ENCODE peak calls at places on chromosome 16, in four cellular contexts. D is Peyer's patch, Y is cardiac septum, P is sciatic nerve. Q is an unnamed sample.

GRCh38 chr16:1538804-1539520 is 5.5 kb downstream of the TMEM204 start:
- DNase-seq in D (no peak), Y (no peak), P (no peak), Q (no peak)

GRCh38 chr16:8859913-8860881 is 8.6 kb downstream of the CARHSP1 start:
- DNase-seq in P (no peak), D (no peak), Y (no peak), Q (peak; percentile 93)

GRCh38 chr16:1333149-1333812 is at the start of gene BAIAP3:
- DNase-seq in P (no peak), D (peak; percentile 62), Y (no peak), Q (no peak)

GRCh38 chr16:20765732-20766131 is 1.9 kb downstream of the ACSM3 start:
- DNase-seq in D (no peak), P (no peak), Y (no peak), Q (no peak)

GRCh38 chr16:31010539-31010938 is at the start of gene STX1B:
- DNase-seq in D (peak; percentile 21), P (no peak), Y (no peak), Q (no peak)

GRCh38 chr16:4746991-4747574 is 12.7 kb downstream of the DNAAF8 start:
- DNase-seq in D (no peak), Y (no peak), P (no peak), Q (no peak)

GRCh38 chr16:27387724-27388123 is 14.2 kb upstream of the IL21R start:
- DNase-seq in P (no peak), D (no peak), Y (no peak), Q (no peak)

GRCh38 chr16:89670496-89671431 is 13.1 kb downstream of the SPATA33 start:
- DNase-seq in Y (no peak), P (no peak), D (no peak), Q (no peak)

GRCh38 chr16:80027007-80027965 is 426.7 kb upstream of the MAF start:
- DNase-seq in D (peak; percentile 22), P (peak; percentile 59), Y (peak; percentile 80), Q (peak; percentile 80)

GRCh38 chr16:57062329-57062728 is 30.1 kb upstream of the CPNE2 start:
- DNase-seq in Y (no peak), P (no peak), D (no peak), Q (no peak)

GRCh38 chr16:2584742-2585650 is 47.2 kb downstream of the PDPK1 start:
- DNase-seq in Y (no peak), D (no peak), P (peak; percentile 71), Q (peak; percentile 78)

GRCh38 chr16:29710227-29711219 is 31.5 kb downstream of the QPRT start:
- DNase-seq in D (no peak), P (no peak), Y (no peak), Q (no peak)

GRCh38 chr16:68009157-68009735 is 6.5 kb downstream of the DPEP2NB start:
- DNase-seq in P (no peak), Y (no peak), D (no peak), Q (no peak)

GRCh38 chr16:68031951-68032350 is 8.9 kb downstream of the DUS2 start:
- DNase-seq in P (no peak), Y (no peak), D (no peak), Q (peak; percentile 2)

GRCh38 chr16:85663891-85664321 is 24.8 kb downstream of the GINS2 start:
- DNase-seq in Y (no peak), P (no peak), D (no peak), Q (peak; percentile 88)

GRCh38 chr16:88077328-88078108 is 126.3 kb downstream of the BANP start:
- DNase-seq in D (no peak), P (no peak), Y (no peak), Q (peak; percentile 48)

GRCh38 chr16:73047536-73048291 is at the start of gene ZFHX3:
- DNase-seq in P (peak; percentile 84), Y (no peak), D (peak; percentile 49), Q (peak; percentile 90)

GRCh38 chr16:4608704-4608980 is 6.0 kb downstream of the UBALD1 start:
- DNase-seq in P (no peak), D (no peak), Y (no peak), Q (no peak)

GRCh38 chr16:88606146-88606757 is 32.1 kb upstream of the IL17C start:
- DNase-seq in P (no peak), Y (no peak), D (no peak), Q (no peak)

GRCh38 chr16:47599512-47599911 is 138.4 kb downstream of the PHKB start:
- DNase-seq in D (no peak), Y (no peak), P (no peak), Q (no peak)

GRCh38 chr16:22075776-22076175 is 16.6 kb upstream of the VWA3A start:
- DNase-seq in Y (no peak), D (no peak), P (no peak), Q (no peak)

GRCh38 chr16:29994613-29995329 is 646 bp downstream of the HIRIP3 start:
- DNase-seq in D (peak; percentile 73), Y (no peak), P (peak; percentile 77), Q (peak; percentile 82)

GRCh38 chr16:65672960-65673359 is 551.1 kb upstream of the CDH11 start:
- DNase-seq in P (no peak), D (no peak), Y (no peak), Q (no peak)

GRCh38 chr16:69910964-69911363 is 40.2 kb upstream of the CLEC18A start:
- DNase-seq in Y (no peak), D (no peak), P (no peak), Q (no peak)

GRCh38 chr16:86874141-86874540 is 295.8 kb downstream of the FOXL1 start:
- DNase-seq in P (no peak), D (no peak), Y (peak; percentile 72), Q (no peak)

GRCh38 chr16:30348113-30348512 is 7.0 kb downstream of the CD2BP2 start:
- DNase-seq in D (no peak), P (no peak), Y (no peak), Q (no peak)

GRCh38 chr16:57999366-57999970 is 1.0 kb downstream of the ZNF319 start:
- DNase-seq in Y (no peak), D (peak; percentile 23), P (no peak), Q (no peak)

GRCh38 chr16:5059386-5060072 is 6.2 kb downstream of the C16orf89 start:
- DNase-seq in P (no peak), D (no peak), Y (peak; percentile 39), Q (peak; percentile 46)

Q was measured in sigmoid colon.